ENCODE peak calls at places on chromosome 4, in six cellular contexts. One of them, this sample, is unnamed.

GRCh38 chr4:114464873-114465272 is 133.7 kb upstream of the UGT8 start:
- DNase-seq in endothelial cell of umbilical vein: no peak
- DNase-seq in GM12878: no peak
- DNase-seq in A549: no peak
- DNase-seq in HepG2: no peak
- DNase-seq in K562: no peak
- DNase-seq in this sample: no peak

GRCh38 chr4:187098429-187098828 is 374.8 kb upstream of the FAT1 start:
- DNase-seq in endothelial cell of umbilical vein: no peak
- DNase-seq in GM12878: no peak
- DNase-seq in A549: no peak
- DNase-seq in HepG2: no peak
- DNase-seq in K562: no peak
- DNase-seq in this sample: no peak

GRCh38 chr4:103079621-103080020 is 3.1 kb upstream of the SLC9B2 start:
- DNase-seq in endothelial cell of umbilical vein: no peak
- DNase-seq in GM12878: no peak
- DNase-seq in A549: no peak
- DNase-seq in HepG2: no peak
- DNase-seq in K562: no peak
- DNase-seq in this sample: no peak

GRCh38 chr4:87624698-87625097 is 16.4 kb downstream of the DSPP start:
- DNase-seq in endothelial cell of umbilical vein: no peak
- DNase-seq in GM12878: no peak
- DNase-seq in A549: no peak
- DNase-seq in HepG2: no peak
- DNase-seq in K562: no peak
- DNase-seq in this sample: peak

GRCh38 chr4:45275862-45276261 is 549.5 kb upstream of the GNPDA2 start:
- DNase-seq in endothelial cell of umbilical vein: no peak
- DNase-seq in GM12878: no peak
- DNase-seq in A549: no peak
- DNase-seq in HepG2: no peak
- DNase-seq in K562: no peak
- DNase-seq in this sample: no peak

GRCh38 chr4:6523251-6523650 is 50.8 kb upstream of the PPP2R2C start:
- DNase-seq in endothelial cell of umbilical vein: no peak
- DNase-seq in GM12878: no peak
- DNase-seq in A549: peak
- DNase-seq in HepG2: no peak
- DNase-seq in K562: no peak
- DNase-seq in this sample: no peak

GRCh38 chr4:169582706-169583105 is 29.7 kb downstream of the NEK1 start:
- DNase-seq in endothelial cell of umbilical vein: no peak
- DNase-seq in GM12878: no peak
- DNase-seq in A549: no peak
- DNase-seq in HepG2: no peak
- DNase-seq in K562: no peak
- DNase-seq in this sample: no peak

GRCh38 chr4:41693629-41694028 is 54.9 kb downstream of the PHOX2B start:
- DNase-seq in endothelial cell of umbilical vein: peak
- DNase-seq in GM12878: no peak
- DNase-seq in A549: peak
- DNase-seq in HepG2: peak
- DNase-seq in K562: peak
- DNase-seq in this sample: peak

GRCh38 chr4:151322565-151322964 is 2.8 kb downstream of the SH3D19 start:
- DNase-seq in endothelial cell of umbilical vein: no peak
- DNase-seq in GM12878: no peak
- DNase-seq in A549: no peak
- DNase-seq in HepG2: no peak
- DNase-seq in K562: no peak
- DNase-seq in this sample: no peak

GRCh38 chr4:126986828-126987227 is 645.9 kb upstream of the INTU start:
- DNase-seq in endothelial cell of umbilical vein: no peak
- DNase-seq in GM12878: no peak
- DNase-seq in A549: no peak
- DNase-seq in HepG2: no peak
- DNase-seq in K562: no peak
- DNase-seq in this sample: no peak

GRCh38 chr4:48124870-48125269 is 9.2 kb downstream of the TXK start:
- DNase-seq in endothelial cell of umbilical vein: no peak
- DNase-seq in GM12878: no peak
- DNase-seq in A549: no peak
- DNase-seq in HepG2: no peak
- DNase-seq in K562: no peak
- DNase-seq in this sample: no peak

GRCh38 chr4:105807496-105807895 is 87.8 kb upstream of the NPNT start:
- DNase-seq in endothelial cell of umbilical vein: no peak
- DNase-seq in GM12878: no peak
- DNase-seq in A549: no peak
- DNase-seq in HepG2: no peak
- DNase-seq in K562: no peak
- DNase-seq in this sample: no peak

GRCh38 chr4:19213388-19213787 is 1038.3 kb upstream of the SLIT2 start:
- DNase-seq in endothelial cell of umbilical vein: peak
- DNase-seq in GM12878: no peak
- DNase-seq in A549: no peak
- DNase-seq in HepG2: no peak
- DNase-seq in K562: no peak
- DNase-seq in this sample: no peak

GRCh38 chr4:13920111-13920875 is 292.8 kb upstream of the BOD1L1 start:
- DNase-seq in endothelial cell of umbilical vein: no peak
- DNase-seq in GM12878: no peak
- DNase-seq in A549: peak
- DNase-seq in HepG2: no peak
- DNase-seq in K562: no peak
- DNase-seq in this sample: no peak

GRCh38 chr4:7429069-7429416 is 5.7 kb downstream of the PSAPL1 start:
- DNase-seq in endothelial cell of umbilical vein: no peak
- DNase-seq in GM12878: no peak
- DNase-seq in A549: no peak
- DNase-seq in HepG2: no peak
- DNase-seq in K562: no peak
- DNase-seq in this sample: no peak

GRCh38 chr4:87985097-87985886 is 9.8 kb downstream of the SPP1 start:
- DNase-seq in endothelial cell of umbilical vein: peak
- DNase-seq in GM12878: no peak
- DNase-seq in A549: peak
- DNase-seq in HepG2: peak
- DNase-seq in K562: no peak
- DNase-seq in this sample: peak

GRCh38 chr4:156751486-156751885 is 220.1 kb downstream of the PDGFC start:
- DNase-seq in endothelial cell of umbilical vein: peak
- DNase-seq in GM12878: no peak
- DNase-seq in A549: no peak
- DNase-seq in HepG2: no peak
- DNase-seq in K562: no peak
- DNase-seq in this sample: no peak

GRCh38 chr4:26069218-26069617 is 155.2 kb downstream of the SMIM20 start:
- DNase-seq in endothelial cell of umbilical vein: no peak
- DNase-seq in GM12878: no peak
- DNase-seq in A549: peak
- DNase-seq in HepG2: peak
- DNase-seq in K562: peak
- DNase-seq in this sample: peak

GRCh38 chr4:31741321-31741720 is 1021.2 kb downstream of the PCDH7 start:
- DNase-seq in endothelial cell of umbilical vein: no peak
- DNase-seq in GM12878: no peak
- DNase-seq in A549: no peak
- DNase-seq in HepG2: no peak
- DNase-seq in K562: no peak
- DNase-seq in this sample: no peak

GRCh38 chr4:159764343-159764952 is 661.6 kb downstream of the RAPGEF2 start:
- DNase-seq in endothelial cell of umbilical vein: peak
- DNase-seq in GM12878: no peak
- DNase-seq in A549: peak
- DNase-seq in HepG2: peak
- DNase-seq in K562: peak
- DNase-seq in this sample: peak

GRCh38 chr4:186255122-186255521 is 10.9 kb upstream of the F11 start:
- DNase-seq in endothelial cell of umbilical vein: no peak
- DNase-seq in GM12878: no peak
- DNase-seq in A549: no peak
- DNase-seq in HepG2: no peak
- DNase-seq in K562: no peak
- DNase-seq in this sample: no peak

DNA sequence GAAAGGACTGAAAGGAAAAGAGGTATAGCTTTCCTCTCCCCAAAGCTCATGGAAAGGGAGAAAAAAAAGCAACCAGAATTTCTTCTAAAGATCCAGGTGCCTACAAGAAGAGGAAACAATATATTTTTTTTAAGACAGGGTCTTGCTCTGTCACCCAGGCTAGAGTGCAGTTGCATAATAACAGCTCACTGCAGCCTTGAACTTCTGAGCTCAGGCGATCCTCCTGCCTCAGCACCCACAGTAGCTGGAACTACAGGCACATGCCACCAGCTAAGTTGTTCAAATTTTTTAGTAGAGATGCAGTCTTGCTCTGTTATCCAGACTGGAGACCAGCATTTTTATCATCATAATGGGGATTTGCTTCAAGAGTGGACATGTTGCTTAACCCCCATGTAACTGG is 30.5 kb upstream of the BBS12 start:
- DNase-seq in endothelial cell of umbilical vein: no peak
- DNase-seq in GM12878: no peak
- DNase-seq in A549: no peak
- DNase-seq in HepG2: no peak
- DNase-seq in K562: no peak
- DNase-seq in this sample: no peak
- H3K4me3 ChIP-seq in endothelial cell of umbilical vein: no peak
- H3K4me3 ChIP-seq in GM12878: no peak
- H3K4me3 ChIP-seq in A549: no peak
- H3K4me3 ChIP-seq in HepG2: no peak
- H3K4me3 ChIP-seq in K562: no peak
- H3K4me3 ChIP-seq in this sample: no peak

GRCh38 chr4:15755321-15755750 is 22.8 kb upstream of the CD38 start:
- DNase-seq in endothelial cell of umbilical vein: peak
- DNase-seq in GM12878: no peak
- DNase-seq in A549: no peak
- DNase-seq in HepG2: no peak
- DNase-seq in K562: no peak
- DNase-seq in this sample: no peak
- TF ChIP-seq MYC in endothelial cell of umbilical vein: no peak
- TF ChIP-seq MYC in GM12878: no peak
- TF ChIP-seq MYC in A549: no peak
- TF ChIP-seq MYC in HepG2: no peak
- TF ChIP-seq MYC in K562: no peak
- TF ChIP-seq MYC in this sample: no peak

DNA sequence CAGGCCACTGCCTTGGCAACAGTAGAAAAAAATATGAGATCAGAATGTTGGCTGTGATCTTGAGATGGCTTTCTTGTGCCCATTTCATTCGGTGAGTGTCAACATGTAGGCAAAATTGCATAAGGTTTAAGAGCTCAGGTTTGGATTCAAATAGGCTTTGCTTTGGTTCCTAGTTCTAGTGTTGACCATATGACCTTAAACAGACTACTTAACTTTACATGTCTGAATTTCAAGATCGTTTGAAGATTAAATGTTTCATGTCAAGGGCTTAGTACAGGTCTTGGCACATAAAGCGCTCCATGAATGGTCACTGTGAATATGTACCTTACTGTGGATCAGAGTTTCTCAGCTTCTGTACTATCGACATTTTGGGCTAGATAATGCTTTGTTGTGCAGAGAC is 204.2 kb downstream of the MGST2 start:
- DNase-seq in endothelial cell of umbilical vein: no peak
- DNase-seq in GM12878: no peak
- DNase-seq in A549: no peak
- DNase-seq in HepG2: no peak
- DNase-seq in K562: no peak
- DNase-seq in this sample: no peak
- H3K4me3 ChIP-seq in endothelial cell of umbilical vein: no peak
- H3K4me3 ChIP-seq in GM12878: no peak
- H3K4me3 ChIP-seq in A549: no peak
- H3K4me3 ChIP-seq in HepG2: no peak
- H3K4me3 ChIP-seq in K562: no peak
- H3K4me3 ChIP-seq in this sample: no peak

GRCh38 chr4:17765514-17766286 is 15.7 kb downstream of the FAM184B start:
- DNase-seq in endothelial cell of umbilical vein: no peak
- DNase-seq in GM12878: no peak
- DNase-seq in A549: no peak
- DNase-seq in HepG2: no peak
- DNase-seq in K562: no peak
- DNase-seq in this sample: no peak

GRCh38 chr4:17763352-17763890 is 18.0 kb downstream of the FAM184B start:
- DNase-seq in endothelial cell of umbilical vein: no peak
- DNase-seq in GM12878: no peak
- DNase-seq in A549: no peak
- DNase-seq in HepG2: no peak
- DNase-seq in K562: no peak
- DNase-seq in this sample: no peak

GRCh38 chr4:17762705-17763104 is 18.7 kb downstream of the FAM184B start:
- DNase-seq in endothelial cell of umbilical vein: no peak
- DNase-seq in GM12878: no peak
- DNase-seq in A549: peak
- DNase-seq in HepG2: peak
- DNase-seq in K562: peak
- DNase-seq in this sample: peak

GRCh38 chr4:17761062-17761461 is 20.4 kb downstream of the FAM184B start:
- DNase-seq in endothelial cell of umbilical vein: no peak
- DNase-seq in GM12878: no peak
- DNase-seq in A549: no peak
- DNase-seq in HepG2: no peak
- DNase-seq in K562: no peak
- DNase-seq in this sample: peak

GRCh38 chr4:17763931-17764330 is 17.5 kb downstream of the FAM184B start:
- DNase-seq in endothelial cell of umbilical vein: no peak
- DNase-seq in GM12878: no peak
- DNase-seq in A549: no peak
- DNase-seq in HepG2: no peak
- DNase-seq in K562: no peak
- DNase-seq in this sample: no peak
- TF ChIP-seq MYC in endothelial cell of umbilical vein: no peak
- TF ChIP-seq MYC in GM12878: no peak
- TF ChIP-seq MYC in A549: no peak
- TF ChIP-seq MYC in HepG2: no peak
- TF ChIP-seq MYC in K562: no peak
- TF ChIP-seq MYC in this sample: no peak